ENCODE peak calls at places on chromosome 16, in six cellular contexts. Z is memory B cell; E is HFF-Myc; M is activated naive CD4-positive, alpha-beta T cell treated with Interleukin-2 at 50 U/mL for 16 hours; P is adrenal gland; S is uterus. O is an unnamed sample.

GRCh38 chr16:66116163-66116792 is 250.2 kb upstream of the CDH5 start:
- DNase-seq in Z (no peak), E (no peak), M (no peak), P (no peak), S (no peak), O (peak)

GRCh38 chr16:383326-384020 is 1.7 kb upstream of the PGAP6 start:
- DNase-seq in Z (no peak), E (no peak), M (peak), P (peak), S (no peak), O (no peak)

GRCh38 chr16:56910654-56911539 is 21.0 kb upstream of the HERPUD1 start:
- DNase-seq in Z (no peak), E (no peak), M (no peak), P (peak), S (no peak), O (peak)

GRCh38 chr16:658679-659571 is 9.0 kb upstream of the RHOT2 start:
- DNase-seq in Z (no peak), E (no peak), M (no peak), P (no peak), S (no peak), O (no peak)

GRCh38 chr16:83733301-83733700 is 74.5 kb upstream of the HSBP1 start:
- DNase-seq in Z (no peak), E (no peak), M (no peak), P (no peak), S (no peak), O (no peak)

GRCh38 chr16:81632392-81633146 is 146.5 kb upstream of the PLCG2 start:
- DNase-seq in Z (no peak), E (no peak), M (peak), P (peak), S (no peak), O (peak)

GRCh38 chr16:89031715-89032659 is 55.0 kb upstream of the CBFA2T3 start:
- DNase-seq in Z (peak), E (no peak), M (peak), P (no peak), S (no peak), O (no peak)

GRCh38 chr16:24514096-24514495 is 25.3 kb upstream of the RBBP6 start:
- DNase-seq in Z (no peak), E (no peak), M (no peak), P (no peak), S (no peak), O (no peak)

GRCh38 chr16:1288813-1289479 is 20.5 kb upstream of the UBE2I start:
- DNase-seq in Z (no peak), E (no peak), M (no peak), P (no peak), S (no peak), O (no peak)

GRCh38 chr16:56988948-56989945 is at the start of gene NLRC5:
- DNase-seq in Z (peak), E (no peak), M (peak), P (peak), S (peak), O (peak)

O was measured in EH.